ENCODE peak calls at places on chromosomes 12 and 14, in six cellular contexts. P is H1, L is HCT116, H is trophoblast cell, Y is endothelial cell of umbilical vein, A is fibroblast of lung. U is an unnamed sample.

GRCh38 chr12:88172844-88173407 is 30.8 kb downstream of the TMTC3 start:
- DNase-seq in P (no peak), L (no peak), H (no peak), Y (peak), A (peak), U (no peak)

GRCh38 chr12:108479364-108480070 is 35.6 kb upstream of the FICD start:
- DNase-seq in P (no peak), L (no peak), H (no peak), Y (no peak), A (no peak), U (no peak)

GRCh38 chr12:32069071-32069470 is 37.6 kb upstream of the BICD1 start:
- DNase-seq in P (no peak), L (no peak), H (no peak), Y (peak), A (no peak), U (no peak)

GRCh38 chr12:51362307-51362706 is 15.8 kb upstream of the CELA1 start:
- DNase-seq in P (no peak), L (no peak), H (no peak), Y (no peak), A (no peak), U (no peak)

GRCh38 chr12:27319394-27319793 is 13.2 kb upstream of the BMAL2 start:
- DNase-seq in P (no peak), L (no peak), H (no peak), Y (no peak), A (peak), U (no peak)

GRCh38 chr12:12799163-12799920 is 13.8 kb upstream of the DDX47 start:
- DNase-seq in P (no peak), L (no peak), H (no peak), Y (no peak), A (no peak), U (no peak)

GRCh38 chr14:74568380-74568649 is 43.7 kb downstream of the LTBP2 start:
- DNase-seq in P (no peak), L (no peak), H (no peak), Y (no peak), A (no peak), U (peak)

GRCh38 chr12:74259199-74259598 is 278.4 kb upstream of the ATXN7L3B start:
- DNase-seq in P (no peak), L (no peak), H (no peak), Y (no peak), A (no peak), U (no peak)

GRCh38 chr14:47678157-47678556 is 2.8 kb upstream of the MDGA2 start:
- DNase-seq in P (no peak), L (no peak), H (no peak), Y (no peak), A (no peak), U (no peak)

GRCh38 chr12:70080577-70080976 is 162.7 kb upstream of the CNOT2 start:
- DNase-seq in P (no peak), L (no peak), H (no peak), Y (no peak), A (no peak), U (no peak)

GRCh38 chr12:75708829-75709228 is 197.4 kb upstream of the KRR1 start:
- DNase-seq in P (no peak), L (no peak), H (no peak), Y (no peak), A (no peak), U (no peak)

GRCh38 chr14:106378191-106378590 is 851.8 kb downstream of the TMEM121 start:
- DNase-seq in P (no peak), L (no peak), H (no peak), Y (no peak), A (no peak), U (no peak)

GRCh38 chr14:106377432-106377831 is 851.0 kb downstream of the TMEM121 start:
- DNase-seq in P (no peak), L (no peak), H (no peak), Y (no peak), A (no peak), U (no peak)

GRCh38 chr14:106372870-106373657 is 846.7 kb downstream of the TMEM121 start:
- DNase-seq in P (no peak), L (peak), H (peak), Y (no peak), A (no peak), U (no peak)
- H3K4me3 ChIP-seq in P (no peak), L (no peak), H (no peak), Y (no peak), A (no peak), U (no peak)

GRCh38 chr12:123058980-123059379 is 78.5 kb downstream of the ARL6IP4 start:
- DNase-seq in P (no peak), L (no peak), H (peak), Y (no peak), A (peak), U (no peak)

GRCh38 chr12:123061806-123062205 is 81.3 kb downstream of the ARL6IP4 start:
- DNase-seq in P (no peak), L (no peak), H (no peak), Y (no peak), A (no peak), U (no peak)

GRCh38 chr12:123058471-123058870 is 78.0 kb downstream of the ARL6IP4 start:
- DNase-seq in P (no peak), L (no peak), H (peak), Y (no peak), A (no peak), U (no peak)

GRCh38 chr12:123057505-123058265 is 77.2 kb downstream of the ARL6IP4 start:
- DNase-seq in P (no peak), L (no peak), H (no peak), Y (no peak), A (no peak), U (no peak)

GRCh38 chr12:123059501-123059900 is 79.0 kb downstream of the ARL6IP4 start:
- DNase-seq in P (no peak), L (no peak), H (no peak), Y (no peak), A (no peak), U (no peak)
- H3K4me2 ChIP-seq in P (no peak), L (no peak), H (no peak), Y (no peak), A (no peak), U (no peak)

GRCh38 chr12:130236421-130236820 is 74.2 kb downstream of the FZD10 start:
- DNase-seq in P (no peak), L (no peak), H (no peak), Y (no peak), A (no peak), U (no peak)
- H3K9ac ChIP-seq in P (no peak), L (no peak), H (no peak), Y (no peak), A (no peak), U (no peak)

GRCh38 chr12:66188584-66189475 is at the start of gene IRAK3:
- DNase-seq in P (peak), L (no peak), H (peak), Y (peak), A (peak), U (no peak)

GRCh38 chr12:66189476-66189823 is 436 bp downstream of the IRAK3 start:
- DNase-seq in P (no peak), L (no peak), H (no peak), Y (no peak), A (no peak), U (no peak)

GRCh38 chr12:66187016-66187415 is 2.0 kb upstream of the IRAK3 start:
- DNase-seq in P (no peak), L (no peak), H (no peak), Y (peak), A (no peak), U (no peak)

GRCh38 chr12:66190519-66191406 is 1.7 kb downstream of the IRAK3 start:
- DNase-seq in P (no peak), L (no peak), H (peak), Y (peak), A (peak), U (no peak)

DNA sequence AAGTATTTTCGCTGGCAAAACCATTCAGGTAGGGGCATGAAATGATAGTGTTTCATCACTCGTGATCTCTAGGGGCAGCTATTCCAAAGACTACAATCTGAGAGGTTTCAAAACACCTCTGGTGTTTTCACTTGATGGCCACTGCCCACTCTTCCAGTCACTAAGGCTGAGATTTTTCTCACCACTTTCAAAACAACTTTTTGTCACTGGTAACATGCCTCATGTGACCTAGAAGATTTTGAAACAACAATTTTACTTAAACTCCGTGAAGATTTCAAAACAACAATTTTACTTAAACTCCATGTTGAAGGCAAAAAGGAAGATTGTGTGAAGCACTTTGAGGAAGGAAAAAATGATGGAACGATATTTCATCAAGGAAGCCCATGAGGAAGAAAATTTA is 1.2 kb upstream of the IRAK3 start:
- DNase-seq in P (no peak), L (no peak), H (peak), Y (no peak), A (no peak), U (no peak)
- H3K4me3 ChIP-seq in P (no peak), L (no peak), H (no peak), Y (no peak), A (no peak), U (no peak)

GRCh38 chr14:95675486-95675885 is 10.7 kb upstream of the TCL1B start:
- DNase-seq in P (no peak), L (no peak), H (no peak), Y (no peak), A (no peak), U (no peak)

GRCh38 chr14:95679995-95680735 is 6.1 kb upstream of the TCL1B start:
- DNase-seq in P (no peak), L (peak), H (peak), Y (no peak), A (no peak), U (no peak)

GRCh38 chr14:95674613-95675012 is 11.6 kb upstream of the TCL1B start:
- DNase-seq in P (no peak), L (no peak), H (no peak), Y (no peak), A (no peak), U (no peak)

GRCh38 chr14:95679148-95679547 is 7.1 kb upstream of the TCL1B start:
- DNase-seq in P (no peak), L (no peak), H (peak), Y (no peak), A (no peak), U (no peak)

GRCh38 chr14:95677168-95677835 is 8.9 kb upstream of the TCL1B start:
- DNase-seq in P (no peak), L (no peak), H (no peak), Y (no peak), A (no peak), U (no peak)
- H3K4me2 ChIP-seq in P (no peak), L (no peak), H (no peak), Y (no peak), A (no peak), U (no peak)

GRCh38 chr12:109654357-109654756 is 59.3 kb upstream of the FAM222A start:
- DNase-seq in P (no peak), L (no peak), H (no peak), Y (no peak), A (no peak), U (no peak)

GRCh38 chr12:109655578-109655977 is 58.0 kb upstream of the FAM222A start:
- DNase-seq in P (no peak), L (no peak), H (no peak), Y (no peak), A (no peak), U (no peak)

GRCh38 chr12:109652233-109652772 is 61.3 kb upstream of the FAM222A start:
- DNase-seq in P (no peak), L (no peak), H (no peak), Y (no peak), A (no peak), U (no peak)

GRCh38 chr12:109653896-109654295 is 59.7 kb upstream of the FAM222A start:
- DNase-seq in P (no peak), L (no peak), H (no peak), Y (no peak), A (no peak), U (no peak)

GRCh38 chr12:109656681-109657262 is 56.9 kb upstream of the FAM222A start:
- DNase-seq in P (no peak), L (no peak), H (no peak), Y (no peak), A (no peak), U (no peak)
- H3K9ac ChIP-seq in P (no peak), L (no peak), H (no peak), Y (no peak), A (no peak), U (no peak)

GRCh38 chr14:49584058-49584457 is 2.1 kb downstream of the RPS29 start:
- DNase-seq in P (no peak), L (no peak), H (no peak), Y (no peak), A (no peak), U (no peak)

GRCh38 chr14:49581209-49581960 is 4.8 kb downstream of the RPS29 start:
- DNase-seq in P (no peak), L (no peak), H (no peak), Y (no peak), A (no peak), U (no peak)

GRCh38 chr14:49582211-49582977 is 3.8 kb downstream of the RPS29 start:
- DNase-seq in P (no peak), L (no peak), H (no peak), Y (no peak), A (no peak), U (no peak)

GRCh38 chr14:49581961-49582210 is 4.3 kb downstream of the RPS29 start:
- DNase-seq in P (no peak), L (no peak), H (no peak), Y (no peak), A (no peak), U (no peak)

DNA sequence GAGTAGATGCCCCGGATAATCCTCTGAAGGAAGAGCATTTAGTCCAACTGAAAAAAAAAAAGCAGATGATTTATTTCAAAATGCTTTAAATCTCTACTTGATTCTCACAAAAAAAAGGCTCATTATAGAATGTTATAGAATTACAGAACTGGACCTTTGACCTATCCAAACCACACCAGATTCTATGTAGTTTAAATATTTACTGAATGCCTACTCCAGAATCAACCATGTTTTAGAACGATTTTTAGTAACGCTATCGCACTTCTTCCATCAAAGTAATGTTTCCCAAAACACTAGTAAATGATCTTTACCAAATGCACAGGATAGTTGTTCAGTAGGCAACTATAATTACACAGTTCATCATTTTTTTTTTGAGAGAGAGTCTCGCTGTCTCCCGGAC is 2.6 kb downstream of the RPS29 start:
- DNase-seq in P (no peak), L (no peak), H (no peak), Y (no peak), A (peak), U (no peak)
- H3K4me3 ChIP-seq in P (peak), L (no peak), H (no peak), Y (no peak), A (peak), U (peak)

DNA sequence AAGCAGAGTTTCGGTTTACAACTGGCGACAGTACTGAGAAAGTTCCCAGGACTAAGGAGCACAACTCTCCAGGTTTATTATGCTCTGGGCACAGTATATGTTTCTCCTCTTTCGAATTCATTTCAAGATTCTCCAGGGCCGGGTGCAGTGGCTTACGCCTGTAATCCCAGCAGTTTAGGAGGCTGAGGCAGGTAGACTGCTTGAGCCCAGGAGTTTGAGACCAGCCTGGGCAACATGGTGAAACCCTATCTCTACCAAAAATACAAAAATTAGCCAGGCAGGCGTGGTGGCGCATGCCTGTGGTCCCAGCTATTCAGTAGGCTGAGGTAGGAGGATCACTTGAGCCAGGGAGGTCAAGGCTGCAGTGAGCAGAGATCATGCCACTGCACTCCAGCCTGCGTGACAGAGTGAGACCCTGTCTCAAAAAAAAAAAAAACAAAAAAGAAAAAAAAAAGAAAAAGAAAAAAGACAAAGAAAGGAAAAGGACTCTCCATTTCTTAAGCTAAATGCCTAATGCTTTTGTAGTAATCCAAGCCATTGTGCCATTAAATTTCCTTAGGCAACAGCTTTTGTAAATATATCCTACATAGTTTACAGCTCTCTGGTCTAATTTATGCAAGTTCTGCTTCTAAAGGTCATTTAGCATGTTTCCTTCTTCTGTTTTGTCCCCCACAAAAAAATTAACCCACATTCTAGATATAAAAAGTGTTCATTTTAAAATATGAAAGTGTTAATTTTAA is 34.8 kb downstream of the ATL1 start:
- DNase-seq in P (no peak), L (no peak), H (no peak), Y (no peak), A (no peak), U (no peak)
- H3K4me2 ChIP-seq in P (no peak), L (no peak), H (no peak), Y (no peak), A (no peak), U (no peak)

GRCh38 chr14:35337074-35337556 is 44.9 kb downstream of the PSMA6 start:
- DNase-seq in P (no peak), L (no peak), H (no peak), Y (no peak), A (no peak), U (no peak)

GRCh38 chr14:35335388-35336092 is 43.4 kb downstream of the PSMA6 start:
- DNase-seq in P (no peak), L (no peak), H (peak), Y (peak), A (peak), U (no peak)

GRCh38 chr14:35336171-35337073 is 44.2 kb downstream of the PSMA6 start:
- DNase-seq in P (no peak), L (no peak), H (peak), Y (peak), A (peak), U (no peak)

GRCh38 chr14:35338731-35339405 is 46.7 kb downstream of the PSMA6 start:
- DNase-seq in P (no peak), L (no peak), H (no peak), Y (no peak), A (no peak), U (no peak)

GRCh38 chr14:35337557-35338255 is 45.5 kb downstream of the PSMA6 start:
- DNase-seq in P (no peak), L (no peak), H (peak), Y (no peak), A (no peak), U (no peak)
- H3K9ac ChIP-seq in P (no peak), L (no peak), H (peak), Y (no peak), A (no peak), U (peak)

DNA sequence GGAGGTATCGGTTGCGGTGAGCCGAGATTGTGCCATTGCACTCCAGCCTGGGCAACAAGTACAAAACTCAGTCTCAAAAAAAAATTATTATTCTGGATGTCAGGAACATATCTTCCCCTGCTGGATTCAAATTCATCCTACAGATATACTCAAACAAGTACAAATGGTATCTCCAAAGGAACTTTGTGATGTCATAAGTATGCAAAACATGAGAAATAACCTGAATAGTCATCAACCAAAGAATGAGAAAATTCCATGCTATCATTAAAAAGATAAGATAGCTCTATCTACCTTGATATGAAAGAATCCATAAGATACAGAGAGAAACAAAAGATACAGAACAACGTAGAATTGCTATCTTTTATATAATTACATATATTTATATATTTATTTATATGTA is 67.7 kb downstream of the EEA1 start:
- DNase-seq in P (no peak), L (no peak), H (peak), Y (no peak), A (no peak), U (no peak)
- H3K4me3 ChIP-seq in P (no peak), L (no peak), H (no peak), Y (no peak), A (no peak), U (no peak)

U was measured in keratinocyte.